ENCODE peak calls at places on chromosomes 2 and 18, in eight cellular contexts. L is H4; J is lung microvascular endothelial cell; C is Karpas-422; E is HCEC 1CT; D is HS-5; S is activated CD8-positive, alpha-beta memory T cell treated with anti-CD3 and anti-CD28 coated beads, Interleukin-2, amount 50 U/mL, for 4 hours; Q is psoas muscle. F is an unnamed sample.

GRCh38 chr18:9366126-9366714 is 31.6 kb downstream of the TWSG1 start:
- DNase-seq in J (peak; percentile 85), C (no peak), L (no peak), Q (no peak), S (no peak), E (no peak), D (no peak), F (peak; percentile 39)

GRCh38 chr2:179974743-179975142 is 32.4 kb downstream of the CWC22 start:
- DNase-seq in Q (no peak), C (no peak), L (no peak), E (peak; percentile 15), D (no peak), S (no peak), J (no peak), F (no peak)

GRCh38 chr2:149540138-149540537 is 47.4 kb downstream of the MMADHC start:
- DNase-seq in S (no peak), C (no peak), E (no peak), J (no peak), Q (no peak), D (no peak), L (no peak), F (no peak)

GRCh38 chr18:23885750-23886149 is 128.8 kb upstream of the TTC39C start:
- DNase-seq in C (no peak), L (no peak), J (peak; percentile 27), S (no peak), E (no peak), D (no peak), Q (no peak), F (no peak)

GRCh38 chr2:127049927-127050802 is 56.8 kb downstream of the BIN1 start:
- DNase-seq in E (peak; percentile 33), Q (peak; percentile 88), J (peak; percentile 65), C (peak; percentile 80), D (no peak), S (peak; percentile 68), L (peak; percentile 51), F (peak; percentile 62)

GRCh38 chr2:207539470-207539869 is 9.7 kb downstream of the CREB1 start:
- DNase-seq in D (no peak), L (no peak), E (no peak), C (no peak), S (no peak), J (no peak), Q (no peak), F (no peak)

GRCh38 chr18:55100817-55101457 is 141.7 kb upstream of the CCDC68 start:
- DNase-seq in E (peak; percentile 56), S (no peak), Q (no peak), J (peak; percentile 31), C (no peak), D (peak; percentile 47), L (no peak), F (no peak)

GRCh38 chr2:236677368-236677767 is 107.7 kb downstream of the ACKR3 start:
- DNase-seq in J (no peak), S (no peak), L (no peak), D (no peak), C (no peak), E (no peak), Q (no peak), F (no peak)

GRCh38 chr2:164689020-164689419 is 67.7 kb upstream of the GRB14 start:
- DNase-seq in J (no peak), D (no peak), E (no peak), Q (no peak), L (no peak), C (no peak), S (no peak), F (no peak)

GRCh38 chr18:26650310-26651285 is 102.2 kb upstream of the KCTD1 start:
- DNase-seq in C (no peak), D (no peak), E (no peak), J (no peak), S (no peak), Q (no peak), L (no peak), F (peak; percentile 69)

F was measured in midbrain.